ENCODE peak calls at places on chromosomes 12 and 14, in four cellular contexts. One of them, this sample, is unnamed.

GRCh38 chr12:29741342-29742241 is 42.1 kb downstream of the TMTC1 start:
- DNase-seq in K562: no peak
- DNase-seq in HepG2: no peak
- DNase-seq in GM12878: no peak
- DNase-seq in this sample: no peak

GRCh38 chr14:91186515-91187066 is 57.9 kb downstream of the GPR68 start:
- DNase-seq in K562: no peak
- DNase-seq in HepG2: no peak
- DNase-seq in GM12878: no peak
- DNase-seq in this sample: no peak

GRCh38 chr14:31006703-31007102 is 18.7 kb upstream of the AP4S1 start:
- DNase-seq in K562: no peak
- DNase-seq in HepG2: no peak
- DNase-seq in GM12878: no peak
- DNase-seq in this sample: no peak

GRCh38 chr14:22084393-22085281 is 411.0 kb upstream of the OR4E1 start:
- DNase-seq in K562: peak
- DNase-seq in HepG2: peak
- DNase-seq in GM12878: peak
- DNase-seq in this sample: no peak

GRCh38 chr14:58950555-58950954 is 237.9 kb upstream of the DAAM1 start:
- DNase-seq in K562: no peak
- DNase-seq in HepG2: no peak
- DNase-seq in GM12878: no peak
- DNase-seq in this sample: no peak

GRCh38 chr12:16568873-16569272 is 37.1 kb downstream of the LMO3 start:
- DNase-seq in K562: no peak
- DNase-seq in HepG2: no peak
- DNase-seq in GM12878: peak
- DNase-seq in this sample: no peak

GRCh38 chr14:73376585-73376984 is 81.8 kb downstream of the NUMB start:
- DNase-seq in K562: no peak
- DNase-seq in HepG2: no peak
- DNase-seq in GM12878: no peak
- DNase-seq in this sample: no peak

GRCh38 chr14:74945261-74945851 is 10.0 kb downstream of the PGF start:
- DNase-seq in K562: peak
- DNase-seq in HepG2: no peak
- DNase-seq in GM12878: no peak
- DNase-seq in this sample: peak

GRCh38 chr12:26971963-26972362 is 33.7 kb downstream of the FGFR1OP2 start:
- DNase-seq in K562: no peak
- DNase-seq in HepG2: no peak
- DNase-seq in GM12878: peak
- DNase-seq in this sample: no peak

DNA sequence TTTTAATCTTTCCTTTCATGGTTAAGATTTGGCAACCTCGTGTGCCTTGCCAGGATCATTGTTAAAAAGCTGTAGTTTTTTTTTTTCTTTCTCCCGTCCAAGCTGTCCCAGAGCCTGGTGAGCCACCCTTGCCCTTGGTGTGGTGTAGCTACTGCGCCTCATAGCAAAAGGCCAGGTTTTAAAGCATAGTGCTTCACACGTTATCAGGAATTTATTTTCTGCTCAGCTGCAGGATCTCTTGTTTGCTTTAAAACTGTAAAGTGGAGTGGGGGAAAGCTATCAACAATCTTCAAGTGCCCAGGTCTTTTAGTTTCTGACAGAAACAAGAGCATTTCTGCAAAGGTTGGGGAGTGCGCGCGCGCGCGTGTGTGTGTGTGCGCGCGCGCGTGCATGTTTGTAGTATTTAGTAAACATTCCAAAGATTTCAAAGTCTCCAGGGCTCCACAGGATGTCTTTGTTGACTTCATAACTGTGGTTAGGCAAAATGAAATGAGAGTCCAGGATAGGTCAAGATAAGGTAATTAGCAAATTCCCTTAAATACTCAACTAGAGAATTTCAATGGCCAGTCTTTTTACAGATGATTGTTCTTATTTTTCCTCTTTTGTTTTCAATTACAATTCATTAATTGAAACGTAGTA is 45.5 kb downstream of the EML1 start:
- DNase-seq in K562: no peak
- DNase-seq in HepG2: peak
- DNase-seq in GM12878: no peak
- DNase-seq in this sample: peak
- TF ChIP-seq CREM in K562: no peak
- TF ChIP-seq CREM in HepG2: no peak
- TF ChIP-seq CREM in GM12878: no peak
- TF ChIP-seq CREM in this sample: no peak

GRCh38 chr14:63204407-63205280 is at the start of gene RHOJ:
- DNase-seq in K562: no peak
- DNase-seq in HepG2: no peak
- DNase-seq in GM12878: no peak
- DNase-seq in this sample: peak
- TF ChIP-seq SP1 in K562: no peak
- TF ChIP-seq SP1 in HepG2: no peak
- TF ChIP-seq SP1 in GM12878: no peak
- TF ChIP-seq SP1 in this sample: no peak

GRCh38 chr12:62190921-62191746 is 69.1 kb upstream of the USP15 start:
- DNase-seq in K562: no peak
- DNase-seq in HepG2: no peak
- DNase-seq in GM12878: no peak
- DNase-seq in this sample: peak
- TF ChIP-seq CREM in K562: no peak
- TF ChIP-seq CREM in HepG2: no peak
- TF ChIP-seq CREM in GM12878: no peak
- TF ChIP-seq CREM in this sample: peak

GRCh38 chr12:60263146-60263545 is 667.3 kb downstream of the SLC16A7 start:
- DNase-seq in K562: no peak
- DNase-seq in HepG2: no peak
- DNase-seq in GM12878: no peak
- DNase-seq in this sample: no peak
- TF ChIP-seq SP1 in K562: no peak
- TF ChIP-seq SP1 in HepG2: no peak
- TF ChIP-seq SP1 in GM12878: no peak
- TF ChIP-seq SP1 in this sample: no peak

DNA sequence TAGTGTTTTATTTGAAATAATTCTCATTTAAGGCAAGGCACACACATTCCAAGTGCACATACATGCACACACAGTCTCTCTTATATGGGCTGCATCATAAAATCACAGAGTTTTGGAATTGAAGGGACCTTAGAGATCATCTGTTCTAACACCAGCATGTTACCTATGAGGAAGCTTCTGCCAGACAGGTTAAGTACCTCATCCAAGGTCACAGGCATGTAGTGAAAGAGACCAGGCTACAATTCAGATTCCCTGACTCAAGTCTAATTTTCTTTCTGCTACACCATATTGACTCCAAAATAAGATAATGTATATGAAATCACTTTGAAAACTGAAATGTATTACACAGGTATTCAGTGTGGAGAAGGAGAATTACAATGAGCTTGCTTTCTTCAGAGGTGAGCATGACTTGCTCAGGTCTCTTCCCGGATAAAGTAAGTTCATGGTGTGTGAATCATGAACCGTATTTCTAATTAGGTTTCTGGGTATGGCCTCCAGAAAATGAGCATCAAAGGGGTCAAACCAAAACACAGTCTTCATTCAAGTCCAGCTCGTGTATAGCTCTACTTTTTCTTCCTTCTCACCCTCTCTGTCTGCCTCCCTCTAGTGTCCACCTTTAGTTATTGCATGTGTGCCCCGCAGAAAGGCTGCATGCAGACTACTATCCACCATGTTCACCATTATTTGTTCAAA is 411.9 kb downstream of the FUT8 start:
- DNase-seq in K562: peak
- DNase-seq in HepG2: peak
- DNase-seq in GM12878: peak
- DNase-seq in this sample: peak
- TF ChIP-seq CREM in K562: no peak
- TF ChIP-seq CREM in HepG2: no peak
- TF ChIP-seq CREM in GM12878: no peak
- TF ChIP-seq CREM in this sample: no peak

DNA sequence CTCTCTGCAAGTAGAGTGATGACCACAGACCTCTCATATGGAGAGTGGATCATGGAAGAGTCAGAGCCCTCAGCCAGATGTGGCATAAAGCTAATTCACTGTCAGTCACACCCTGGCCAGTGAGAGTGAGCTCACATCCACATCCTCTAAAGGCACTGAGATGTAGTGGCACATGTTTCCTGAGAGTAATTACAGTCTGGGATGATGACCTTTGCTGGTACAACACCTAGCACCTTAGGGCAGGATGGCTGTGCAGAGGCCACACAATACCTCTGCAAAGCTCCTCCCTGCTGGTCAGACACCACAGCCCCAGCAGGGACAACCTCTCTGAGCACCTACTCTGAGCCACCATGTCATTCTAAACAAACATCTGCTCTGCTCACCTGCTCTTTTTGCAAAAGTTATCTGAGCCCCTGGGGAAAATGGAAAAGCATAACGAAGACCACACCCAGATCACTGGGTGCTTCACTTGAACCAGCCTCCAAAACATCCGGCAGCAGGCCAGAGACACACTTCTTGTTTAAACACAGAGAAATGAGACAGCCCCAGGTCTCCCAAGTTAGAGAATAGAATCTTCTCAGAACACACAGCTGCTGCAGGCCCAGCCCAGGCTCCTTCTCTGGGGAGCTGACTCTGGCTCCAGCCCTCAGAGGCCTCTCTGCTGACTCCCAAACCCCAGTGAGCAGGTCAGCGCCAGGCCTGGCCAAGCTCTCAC is 30.3 kb downstream of the PITPNM2 start:
- DNase-seq in K562: no peak
- DNase-seq in HepG2: no peak
- DNase-seq in GM12878: no peak
- DNase-seq in this sample: no peak
- TF ChIP-seq SP1 in K562: no peak
- TF ChIP-seq SP1 in HepG2: no peak
- TF ChIP-seq SP1 in GM12878: no peak
- TF ChIP-seq SP1 in this sample: no peak

DNA sequence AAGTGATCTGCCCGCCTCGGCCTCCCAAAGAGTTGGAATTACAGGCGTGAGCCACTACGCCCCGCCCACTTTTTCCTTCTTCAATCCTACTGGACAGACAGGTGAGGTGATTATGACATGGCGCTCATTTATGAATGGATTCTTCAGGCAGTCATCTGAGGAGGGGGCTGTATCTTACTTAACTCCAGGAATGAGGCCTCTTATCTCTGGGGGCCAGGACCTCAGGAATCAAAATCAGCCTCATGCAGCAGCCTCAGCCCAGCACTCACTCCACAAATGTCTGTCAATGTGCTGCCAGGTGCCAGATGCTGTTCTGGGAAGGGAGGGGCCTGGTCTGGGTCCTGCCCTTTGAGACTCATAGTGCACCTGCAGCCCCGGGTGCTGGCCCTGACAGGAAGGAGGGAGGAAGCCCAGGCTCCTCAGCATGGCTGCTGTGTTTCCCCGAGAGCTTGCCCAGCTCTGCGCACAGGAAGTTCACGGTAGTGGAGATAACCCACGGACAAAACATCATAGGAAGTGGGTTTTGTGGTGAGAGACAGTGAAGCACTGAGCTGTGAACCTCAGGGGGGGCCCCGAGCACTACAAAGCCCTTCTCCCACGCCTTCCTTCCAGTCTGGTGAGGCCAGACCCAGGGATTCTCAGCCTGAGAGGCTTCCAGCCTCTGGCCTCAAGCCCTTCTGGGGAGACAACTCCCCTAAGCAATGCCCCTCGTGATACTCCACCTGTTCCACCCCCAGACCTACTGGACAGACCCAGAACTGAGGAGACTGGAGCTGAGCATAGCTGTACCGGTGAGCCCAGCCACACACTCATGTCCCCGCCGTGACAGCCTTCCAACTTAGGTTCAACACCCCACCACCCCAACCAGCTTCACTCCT is 22.3 kb downstream of the GALNT6 start:
- DNase-seq in K562: peak
- DNase-seq in HepG2: no peak
- DNase-seq in GM12878: peak
- DNase-seq in this sample: peak
- TF ChIP-seq CREM in K562: no peak
- TF ChIP-seq CREM in HepG2: no peak
- TF ChIP-seq CREM in GM12878: peak
- TF ChIP-seq CREM in this sample: no peak

DNA sequence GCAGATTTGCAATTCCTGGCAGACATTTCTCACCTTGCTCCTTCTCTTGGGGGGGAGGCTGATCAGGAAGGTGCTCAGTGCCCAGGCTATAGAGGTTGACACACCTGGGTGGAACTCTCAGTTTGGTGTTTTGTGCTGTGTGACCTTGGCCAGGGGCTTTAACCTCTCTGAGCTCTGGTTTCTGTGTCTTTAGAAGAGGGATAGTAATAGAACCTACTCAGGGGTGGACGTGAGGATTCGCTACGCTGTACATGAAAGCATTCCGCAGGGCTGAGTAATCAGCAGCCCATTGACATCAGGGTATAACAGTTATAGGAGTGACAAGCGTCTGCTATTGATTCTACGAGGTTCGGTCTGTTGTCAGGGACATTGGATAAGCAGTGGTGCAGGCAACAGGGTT is 98.1 kb downstream of the PHETA1 start:
- DNase-seq in K562: no peak
- DNase-seq in HepG2: peak
- DNase-seq in GM12878: no peak
- DNase-seq in this sample: no peak
- TF ChIP-seq SP1 in K562: no peak
- TF ChIP-seq SP1 in HepG2: no peak
- TF ChIP-seq SP1 in GM12878: no peak
- TF ChIP-seq SP1 in this sample: no peak